ENCODE peak calls at places on chromosomes 13 and 19, in seven cellular contexts. C is mucosa of descending colon, Q is uterus, N is thoracic aorta, S is fibroblast of lung, O is mammary epithelial cell, H is WERI-Rb-1. Y is an unnamed sample.

GRCh38 chr13:50425772-50426171 is 410.5 kb downstream of the KCNRG start:
- DNase-seq in C (no peak), Q (no peak), N (no peak), S (no peak), O (no peak), H (no peak), Y (no peak)

GRCh38 chr13:98208606-98209005 is 31.5 kb upstream of the RNF113B start:
- DNase-seq in C (no peak), Q (no peak), N (no peak), S (no peak), O (no peak), H (no peak), Y (peak; percentile 59)

GRCh38 chr13:113493315-113493951 is 2.9 kb upstream of the DCUN1D2 start:
- DNase-seq in C (no peak), Q (no peak), N (no peak), S (peak; percentile 98), O (peak; percentile 88), H (no peak), Y (peak; percentile 93)

GRCh38 chr19:53904909-53905308 is 4.2 kb upstream of the CACNG7 start:
- DNase-seq in C (no peak), Q (no peak), N (no peak), S (no peak), O (peak; percentile 24), H (no peak), Y (no peak)

GRCh38 chr13:34162545-34162936 is 344.6 kb downstream of the RFC3 start:
- DNase-seq in C (no peak), Q (no peak), N (no peak), S (peak; percentile 36), O (no peak), H (no peak), Y (peak; percentile 91)

GRCh38 chr13:92500192-92500591 is 726.4 kb upstream of the GPC6 start:
- DNase-seq in C (no peak), Q (no peak), N (no peak), S (no peak), O (no peak), H (no peak), Y (no peak)

GRCh38 chr19:41694831-41695635 is 7.0 kb upstream of the CEACAM7 start:
- DNase-seq in C (peak; percentile 9), Q (no peak), N (no peak), S (no peak), O (no peak), H (no peak), Y (no peak)

GRCh38 chr19:32421589-32422361 is 16.2 kb downstream of the DPY19L3 start:
- DNase-seq in C (no peak), Q (no peak), N (no peak), S (no peak), O (no peak), H (no peak), Y (no peak)

GRCh38 chr19:4536798-4537197 is 1.8 kb upstream of the PLIN5 start:
- DNase-seq in C (no peak), Q (no peak), N (no peak), S (no peak), O (no peak), H (peak; percentile 44), Y (no peak)

GRCh38 chr13:48500652-48501197 is 32.2 kb downstream of the RCBTB2 start:
- DNase-seq in C (no peak), Q (no peak), N (no peak), S (peak; percentile 94), O (peak; percentile 83), H (no peak), Y (peak; percentile 93)

GRCh38 chr13:47679391-47679790 is 321.7 kb downstream of the SUCLA2 start:
- DNase-seq in C (no peak), Q (no peak), N (no peak), S (peak; percentile 50), O (peak; percentile 12), H (no peak), Y (peak; percentile 86)

GRCh38 chr13:74129500-74130144 is 4.6 kb downstream of the KLF12 start:
- DNase-seq in C (peak; percentile 57), Q (no peak), N (no peak), S (peak; percentile 67), O (peak; percentile 6), H (no peak), Y (peak; percentile 56)

GRCh38 chr19:5691205-5691929 is 1.3 kb downstream of the RPL36 start:
- DNase-seq in C (peak; percentile 79), Q (peak; percentile 68), N (no peak), S (peak; percentile 73), O (peak; percentile 52), H (no peak), Y (peak; percentile 55)

GRCh38 chr13:30142502-30143211 is 164.7 kb downstream of the KATNAL1 start:
- DNase-seq in C (peak; percentile 37), Q (peak; percentile 73), N (no peak), S (peak; percentile 94), O (peak; percentile 95), H (no peak), Y (peak; percentile 100)

GRCh38 chr13:34941436-34941834 is 635 bp upstream of the NBEA start:
- DNase-seq in C (no peak), Q (no peak), N (no peak), S (no peak), O (no peak), H (no peak), Y (no peak)

GRCh38 chr19:50820086-50820485 is 3.5 kb downstream of the KLK1 start:
- DNase-seq in C (peak; percentile 66), Q (no peak), N (no peak), S (no peak), O (no peak), H (no peak), Y (no peak)

GRCh38 chr13:20924758-20925394 is 22.3 kb upstream of the XPO4 start:
- DNase-seq in C (peak; percentile 58), Q (peak; percentile 80), N (no peak), S (peak; percentile 89), O (peak; percentile 45), H (peak; percentile 91), Y (peak; percentile 78)

GRCh38 chr13:24053505-24054251 is 106.8 kb upstream of the SPATA13 start:
- DNase-seq in C (peak; percentile 67), Q (peak; percentile 58), N (no peak), S (peak; percentile 63), O (peak; percentile 74), H (peak; percentile 84), Y (peak; percentile 50)

GRCh38 chr19:1921825-1922224 is 16.6 kb downstream of the ADAT3 start:
- DNase-seq in C (no peak), Q (no peak), N (no peak), S (no peak), O (no peak), H (no peak), Y (no peak)

GRCh38 chr19:5891572-5891937 is 12.0 kb downstream of the NDUFA11 start:
- DNase-seq in C (no peak), Q (no peak), N (no peak), S (no peak), O (no peak), H (no peak), Y (no peak)

GRCh38 chr19:5894704-5895349 is 8.8 kb downstream of the NDUFA11 start:
- DNase-seq in C (no peak), Q (no peak), N (no peak), S (no peak), O (no peak), H (no peak), Y (no peak)

GRCh38 chr13:41137951-41138350 is 5.3 kb upstream of the KBTBD6 start:
- DNase-seq in C (no peak), Q (no peak), N (no peak), S (peak; percentile 23), O (peak; percentile 96), H (no peak), Y (peak; percentile 39)

GRCh38 chr13:29664591-29664990 is 69.1 kb upstream of the SLC7A1 start:
- DNase-seq in C (no peak), Q (no peak), N (no peak), S (no peak), O (no peak), H (no peak), Y (no peak)

GRCh38 chr13:93496985-93497673 is 270.5 kb downstream of the GPC6 start:
- DNase-seq in C (no peak), Q (no peak), N (no peak), S (peak; percentile 34), O (no peak), H (peak; percentile 84), Y (no peak)

GRCh38 chr19:485583-486236 is 10.6 kb upstream of the MADCAM1 start:
- DNase-seq in C (no peak), Q (no peak), N (no peak), S (no peak), O (peak; percentile 75), H (no peak), Y (peak; percentile 35)
- TF ChIP-seq CTCF in C (no peak), Q (no peak), N (no peak), S (no peak), O (no peak), H (no peak), Y (no peak)

DNA sequence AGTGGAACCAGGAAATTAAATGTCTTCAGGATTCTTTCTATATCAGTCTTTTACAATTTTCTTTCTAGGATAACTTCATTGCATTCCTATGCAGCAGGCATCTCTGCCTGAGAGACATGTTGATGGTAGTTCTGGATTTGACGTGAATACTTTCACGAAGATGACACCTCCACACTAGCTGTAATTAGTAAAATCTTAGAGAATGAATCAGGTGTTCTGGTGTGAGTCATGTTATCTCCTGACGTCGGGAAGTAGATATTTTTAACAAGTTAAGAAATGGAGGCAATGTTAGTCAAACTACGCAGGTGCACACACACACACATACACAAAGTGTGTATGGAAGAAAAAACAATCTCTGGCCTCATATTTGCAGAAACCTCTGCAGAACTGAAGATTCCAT is 1661.3 kb upstream of the MIR17HG start:
- DNase-seq in C (no peak), Q (no peak), N (no peak), S (no peak), O (no peak), H (no peak), Y (no peak)
- H3K4me3 ChIP-seq in C (no peak overlapping the region), Q (no peak overlapping the region), N (no peak overlapping the region), S (no peak overlapping the region), O (no peak overlapping the region), H (no peak overlapping the region), Y (no peak overlapping the region)

GRCh38 chr19:45584332-45585157 is at the start of gene OPA3:
- DNase-seq in C (peak; percentile 99), Q (peak; percentile 100), N (peak; percentile 99), S (peak; percentile 100), O (peak; percentile 100), H (peak; percentile 99), Y (peak; percentile 100)
- TF ChIP-seq CTCF in C (peak; percentile 32), Q (no peak), N (no peak), S (no peak), O (no peak), H (no peak), Y (no peak)

GRCh38 chr13:106640515-106640914 is 72.6 kb upstream of the ARGLU1 start:
- DNase-seq in C (no peak), Q (no peak), N (no peak), S (no peak), O (no peak), H (no peak), Y (no peak)

GRCh38 chr13:106633321-106633720 is 65.4 kb upstream of the ARGLU1 start:
- DNase-seq in C (no peak), Q (no peak), N (no peak), S (no peak), O (no peak), H (no peak), Y (no peak)

GRCh38 chr13:106637519-106637918 is 69.6 kb upstream of the ARGLU1 start:
- DNase-seq in C (no peak), Q (no peak), N (no peak), S (no peak), O (no peak), H (no peak), Y (no peak)

GRCh38 chr13:106636492-106636891 is 68.6 kb upstream of the ARGLU1 start:
- DNase-seq in C (no peak), Q (no peak), N (no peak), S (no peak), O (no peak), H (no peak), Y (no peak)

GRCh38 chr13:106635616-106636015 is 67.7 kb upstream of the ARGLU1 start:
- DNase-seq in C (no peak), Q (no peak), N (no peak), S (no peak), O (no peak), H (no peak), Y (no peak)
- H3K4me3 ChIP-seq in C (no peak overlapping the region), Q (no peak overlapping the region), N (no peak overlapping the region), S (no peak overlapping the region), O (no peak overlapping the region), H (no peak overlapping the region), Y (no peak overlapping the region)

Y was measured in AG10803.